ENCODE peak calls at places on chromosomes 16 and 17, in six cellular contexts. One of them, this sample, is unnamed. For H3K27me3, the result is how much of the 10 kb centered on the place peaks cover.

GRCh38 chr17:68759343-68760140 is 158.4 kb upstream of the FAM20A start:
- DNase-seq in cardiac muscle cell: peak
- DNase-seq in sigmoid colon: peak
- DNase-seq in CD8-positive, alpha-beta T cell: peak
- DNase-seq in body of pancreas: peak
- DNase-seq in thoracic aorta: peak
- DNase-seq in this sample: peak

GRCh38 chr16:88072571-88073001 is 121.4 kb downstream of the BANP start:
- DNase-seq in cardiac muscle cell: no peak
- DNase-seq in sigmoid colon: peak
- DNase-seq in CD8-positive, alpha-beta T cell: no peak
- DNase-seq in body of pancreas: no peak
- DNase-seq in thoracic aorta: no peak
- DNase-seq in this sample: no peak

GRCh38 chr17:42760652-42761581 is at the start of gene RAMP2:
- DNase-seq in cardiac muscle cell: peak
- DNase-seq in sigmoid colon: peak
- DNase-seq in CD8-positive, alpha-beta T cell: peak
- DNase-seq in body of pancreas: no peak
- DNase-seq in thoracic aorta: no peak
- DNase-seq in this sample: peak

GRCh38 chr16:54208262-54208661 is 78.3 kb downstream of the IRX3 start:
- DNase-seq in cardiac muscle cell: peak
- DNase-seq in sigmoid colon: peak
- DNase-seq in CD8-positive, alpha-beta T cell: no peak
- DNase-seq in body of pancreas: no peak
- DNase-seq in thoracic aorta: no peak
- DNase-seq in this sample: no peak

GRCh38 chr16:11833951-11834695 is 17.2 kb downstream of the RSL1D1 start:
- DNase-seq in cardiac muscle cell: peak
- DNase-seq in sigmoid colon: no peak
- DNase-seq in CD8-positive, alpha-beta T cell: no peak
- DNase-seq in body of pancreas: no peak
- DNase-seq in thoracic aorta: no peak
- DNase-seq in this sample: no peak

GRCh38 chr16:7171151-7171550 is 161.5 kb upstream of the RBFOX1 start:
- DNase-seq in cardiac muscle cell: no peak
- DNase-seq in sigmoid colon: no peak
- DNase-seq in CD8-positive, alpha-beta T cell: no peak
- DNase-seq in body of pancreas: no peak
- DNase-seq in thoracic aorta: no peak
- DNase-seq in this sample: no peak

GRCh38 chr17:75288784-75289121 is 480 bp downstream of the SLC25A19 start:
- DNase-seq in cardiac muscle cell: no peak
- DNase-seq in sigmoid colon: no peak
- DNase-seq in CD8-positive, alpha-beta T cell: no peak
- DNase-seq in body of pancreas: no peak
- DNase-seq in thoracic aorta: no peak
- DNase-seq in this sample: peak

GRCh38 chr17:19928299-19928698 is 49.3 kb downstream of the AKAP10 start:
- DNase-seq in cardiac muscle cell: peak
- DNase-seq in sigmoid colon: no peak
- DNase-seq in CD8-positive, alpha-beta T cell: no peak
- DNase-seq in body of pancreas: no peak
- DNase-seq in thoracic aorta: no peak
- DNase-seq in this sample: no peak

GRCh38 chr16:81493755-81494433 is 49.3 kb downstream of the CMIP start:
- DNase-seq in cardiac muscle cell: peak
- DNase-seq in sigmoid colon: no peak
- DNase-seq in CD8-positive, alpha-beta T cell: no peak
- DNase-seq in body of pancreas: peak
- DNase-seq in thoracic aorta: no peak
- DNase-seq in this sample: peak

GRCh38 chr17:77420804-77421634 is 280.2 kb downstream of the SEC14L1 start:
- DNase-seq in cardiac muscle cell: peak
- DNase-seq in sigmoid colon: peak
- DNase-seq in CD8-positive, alpha-beta T cell: peak
- DNase-seq in body of pancreas: no peak
- DNase-seq in thoracic aorta: no peak
- DNase-seq in this sample: no peak

GRCh38 chr16:20918486-20919239 is 18.1 kb downstream of the LYRM1 start:
- DNase-seq in cardiac muscle cell: peak
- DNase-seq in sigmoid colon: peak
- DNase-seq in CD8-positive, alpha-beta T cell: no peak
- DNase-seq in body of pancreas: no peak
- DNase-seq in thoracic aorta: no peak
- DNase-seq in this sample: no peak

GRCh38 chr16:88289549-88290344 is 93.0 kb upstream of the ZNF469 start:
- DNase-seq in cardiac muscle cell: no peak
- DNase-seq in sigmoid colon: no peak
- DNase-seq in CD8-positive, alpha-beta T cell: no peak
- DNase-seq in body of pancreas: no peak
- DNase-seq in thoracic aorta: no peak
- DNase-seq in this sample: no peak

GRCh38 chr16:10933865-10934264 is 8.4 kb downstream of the DEXI start:
- DNase-seq in cardiac muscle cell: no peak
- DNase-seq in sigmoid colon: no peak
- DNase-seq in CD8-positive, alpha-beta T cell: no peak
- DNase-seq in body of pancreas: no peak
- DNase-seq in thoracic aorta: no peak
- DNase-seq in this sample: no peak

GRCh38 chr17:28467456-28468025 is 5.9 kb upstream of the SLC13A2 start:
- DNase-seq in cardiac muscle cell: peak
- DNase-seq in sigmoid colon: peak
- DNase-seq in CD8-positive, alpha-beta T cell: no peak
- DNase-seq in body of pancreas: no peak
- DNase-seq in thoracic aorta: no peak
- DNase-seq in this sample: no peak

GRCh38 chr16:47612711-47613110 is 151.6 kb downstream of the PHKB start:
- DNase-seq in cardiac muscle cell: no peak
- DNase-seq in sigmoid colon: no peak
- DNase-seq in CD8-positive, alpha-beta T cell: no peak
- DNase-seq in body of pancreas: no peak
- DNase-seq in thoracic aorta: no peak
- DNase-seq in this sample: no peak

GRCh38 chr17:51640108-51640622 is 379.8 kb downstream of the UTP18 start:
- DNase-seq in cardiac muscle cell: no peak
- DNase-seq in sigmoid colon: no peak
- DNase-seq in CD8-positive, alpha-beta T cell: peak
- DNase-seq in body of pancreas: no peak
- DNase-seq in thoracic aorta: no peak
- DNase-seq in this sample: no peak

GRCh38 chr17:38352245-38353083 is 820 bp downstream of the SOCS7 start:
- DNase-seq in cardiac muscle cell: peak
- DNase-seq in sigmoid colon: no peak
- DNase-seq in CD8-positive, alpha-beta T cell: no peak
- DNase-seq in body of pancreas: peak
- DNase-seq in thoracic aorta: no peak
- DNase-seq in this sample: no peak

GRCh38 chr16:48503779-48504178 is 106.2 kb downstream of the N4BP1 start:
- DNase-seq in cardiac muscle cell: peak
- DNase-seq in sigmoid colon: peak
- DNase-seq in CD8-positive, alpha-beta T cell: no peak
- DNase-seq in body of pancreas: no peak
- DNase-seq in thoracic aorta: no peak
- DNase-seq in this sample: no peak

GRCh38 chr17:38325221-38325851 is 18.4 kb downstream of the GPR179 start:
- DNase-seq in cardiac muscle cell: peak
- DNase-seq in sigmoid colon: no peak
- DNase-seq in CD8-positive, alpha-beta T cell: no peak
- DNase-seq in body of pancreas: no peak
- DNase-seq in thoracic aorta: no peak
- DNase-seq in this sample: no peak

GRCh38 chr17:9937164-9937835 is 32.2 kb upstream of the RCVRN start:
- DNase-seq in cardiac muscle cell: peak
- DNase-seq in sigmoid colon: peak
- DNase-seq in CD8-positive, alpha-beta T cell: no peak
- DNase-seq in body of pancreas: no peak
- DNase-seq in thoracic aorta: no peak
- DNase-seq in this sample: no peak

GRCh38 chr17:28147026-28147425 is 104.5 kb downstream of the NLK start:
- DNase-seq in cardiac muscle cell: no peak
- DNase-seq in sigmoid colon: no peak
- DNase-seq in CD8-positive, alpha-beta T cell: no peak
- DNase-seq in body of pancreas: no peak
- DNase-seq in thoracic aorta: no peak
- DNase-seq in this sample: no peak

GRCh38 chr17:36089888-36090836 is at the start of gene CCL3:
- DNase-seq in cardiac muscle cell: no peak
- DNase-seq in sigmoid colon: no peak
- DNase-seq in CD8-positive, alpha-beta T cell: no peak
- DNase-seq in body of pancreas: no peak
- DNase-seq in thoracic aorta: no peak
- DNase-seq in this sample: no peak

GRCh38 chr17:61411114-61411943 is 11.7 kb downstream of the TBX2 start:
- DNase-seq in cardiac muscle cell: peak
- DNase-seq in sigmoid colon: peak
- DNase-seq in CD8-positive, alpha-beta T cell: no peak
- DNase-seq in body of pancreas: peak
- DNase-seq in thoracic aorta: no peak
- DNase-seq in this sample: peak
- H3K27me3 ChIP-seq in cardiac muscle cell: under half
- H3K27me3 ChIP-seq in sigmoid colon: half or more
- H3K27me3 ChIP-seq in CD8-positive, alpha-beta T cell: under half
- H3K27me3 ChIP-seq in body of pancreas: under half
- H3K27me3 ChIP-seq in thoracic aorta: under half
- H3K27me3 ChIP-seq in this sample: under half

GRCh38 chr17:4540224-4541040 is 14.8 kb downstream of the MYBBP1A start:
- DNase-seq in cardiac muscle cell: no peak
- DNase-seq in sigmoid colon: peak
- DNase-seq in CD8-positive, alpha-beta T cell: no peak
- DNase-seq in body of pancreas: no peak
- DNase-seq in thoracic aorta: no peak
- DNase-seq in this sample: no peak
- TF ChIP-seq CTCF in cardiac muscle cell: peak
- TF ChIP-seq CTCF in sigmoid colon: no peak
- TF ChIP-seq CTCF in CD8-positive, alpha-beta T cell: no peak
- TF ChIP-seq CTCF in body of pancreas: peak
- TF ChIP-seq CTCF in thoracic aorta: no peak
- TF ChIP-seq CTCF in this sample: peak

GRCh38 chr16:35201151-35201550 is 1741.7 kb downstream of the TP53TG3F start:
- DNase-seq in cardiac muscle cell: no peak
- DNase-seq in sigmoid colon: no peak
- DNase-seq in CD8-positive, alpha-beta T cell: no peak
- DNase-seq in body of pancreas: no peak
- DNase-seq in thoracic aorta: no peak
- DNase-seq in this sample: no peak

GRCh38 chr16:35196313-35196712 is 1736.9 kb downstream of the TP53TG3F start:
- DNase-seq in cardiac muscle cell: no peak
- DNase-seq in sigmoid colon: no peak
- DNase-seq in CD8-positive, alpha-beta T cell: no peak
- DNase-seq in body of pancreas: no peak
- DNase-seq in thoracic aorta: no peak
- DNase-seq in this sample: no peak

GRCh38 chr16:35197656-35198055 is 1738.2 kb downstream of the TP53TG3F start:
- DNase-seq in cardiac muscle cell: no peak
- DNase-seq in sigmoid colon: no peak
- DNase-seq in CD8-positive, alpha-beta T cell: no peak
- DNase-seq in body of pancreas: no peak
- DNase-seq in thoracic aorta: no peak
- DNase-seq in this sample: no peak

GRCh38 chr16:35200662-35201061 is 1741.2 kb downstream of the TP53TG3F start:
- DNase-seq in cardiac muscle cell: no peak
- DNase-seq in sigmoid colon: no peak
- DNase-seq in CD8-positive, alpha-beta T cell: no peak
- DNase-seq in body of pancreas: no peak
- DNase-seq in thoracic aorta: no peak
- DNase-seq in this sample: no peak

DNA sequence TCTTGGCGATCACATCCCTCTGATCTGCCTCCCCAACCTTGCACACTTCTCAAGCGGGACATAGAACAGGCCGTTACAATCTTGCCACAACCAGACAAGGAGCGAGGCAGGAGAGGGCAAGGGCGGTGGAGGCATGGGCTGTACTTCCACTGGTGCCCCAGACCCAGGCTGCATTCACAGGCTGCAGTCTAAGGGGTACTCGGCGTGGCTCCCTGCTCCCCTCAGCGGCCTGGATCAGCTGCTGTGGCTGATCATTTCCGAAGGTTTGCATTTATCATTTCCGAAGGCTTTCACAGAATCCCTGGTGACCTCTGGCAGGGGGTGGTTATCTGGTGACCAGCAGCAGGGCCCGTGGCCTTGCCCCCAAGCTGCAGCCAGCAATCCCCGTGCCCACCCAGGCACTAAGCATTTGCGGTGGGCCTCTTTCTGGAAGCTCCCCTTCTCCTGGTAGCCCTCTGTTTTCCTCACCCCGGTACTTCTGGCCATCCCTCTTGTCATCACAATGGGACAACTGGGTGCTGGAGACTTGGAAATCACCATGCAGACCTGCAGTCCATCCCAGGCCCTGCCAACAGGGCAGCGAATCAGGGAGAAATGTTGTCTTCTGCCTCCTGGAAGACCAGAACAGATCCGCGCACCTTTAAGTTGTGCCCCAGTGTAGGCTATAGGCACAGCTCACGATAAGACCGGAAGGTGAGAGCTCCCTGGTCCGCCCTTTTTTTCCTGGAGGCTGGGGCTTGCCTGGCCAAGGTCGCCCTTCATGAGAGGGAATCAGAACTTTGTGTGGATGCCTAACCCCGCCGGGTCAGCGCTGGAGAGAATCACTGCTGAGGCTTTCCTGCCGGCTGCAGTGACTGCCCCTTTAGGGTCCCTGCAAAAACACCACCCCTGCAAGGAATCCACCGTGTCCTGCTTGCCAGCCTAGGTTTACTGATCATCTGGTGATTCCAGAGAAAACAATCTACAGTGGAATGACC is 1739.1 kb downstream of the TP53TG3F start:
- DNase-seq in cardiac muscle cell: no peak
- DNase-seq in sigmoid colon: no peak
- DNase-seq in CD8-positive, alpha-beta T cell: no peak
- DNase-seq in body of pancreas: no peak
- DNase-seq in thoracic aorta: no peak
- DNase-seq in this sample: no peak
- H3K27me3 ChIP-seq in cardiac muscle cell: under half
- H3K27me3 ChIP-seq in sigmoid colon: under half
- H3K27me3 ChIP-seq in CD8-positive, alpha-beta T cell: under half
- H3K27me3 ChIP-seq in body of pancreas: under half
- H3K27me3 ChIP-seq in thoracic aorta: under half
- H3K27me3 ChIP-seq in this sample: under half

DNA sequence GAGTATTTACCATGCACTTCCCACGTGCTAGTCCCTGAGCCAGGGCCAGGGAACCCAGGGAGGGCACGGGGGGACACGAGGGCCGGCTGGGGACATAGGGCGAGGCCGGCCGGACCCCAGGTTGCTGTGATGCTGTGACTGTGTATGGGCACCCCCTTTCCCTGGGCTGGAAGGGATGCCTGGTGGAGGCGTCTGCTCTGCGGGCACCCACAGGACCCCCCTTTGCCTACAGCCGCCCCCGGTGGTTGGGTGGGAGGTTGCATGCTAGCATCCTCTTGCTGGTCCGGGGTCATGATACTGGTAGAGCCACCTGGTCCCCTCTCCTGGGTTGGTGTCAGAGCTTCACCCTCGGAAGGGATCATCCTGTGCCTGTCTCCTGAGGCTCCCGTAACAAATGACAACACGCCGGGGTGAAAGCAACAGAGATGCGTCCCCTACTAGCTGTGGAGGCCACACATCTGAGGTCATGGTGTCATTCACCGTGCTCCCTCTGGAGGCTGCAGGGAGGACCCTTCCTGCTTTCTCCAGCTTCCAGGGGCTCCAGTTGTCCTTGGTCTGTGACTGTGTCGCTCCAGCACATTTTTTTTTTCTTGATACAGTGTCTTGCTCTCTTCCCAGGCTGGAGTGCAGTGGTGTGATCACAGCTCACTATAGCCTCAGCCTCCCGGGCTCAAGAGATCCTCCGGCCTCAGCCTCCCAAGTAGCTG is 3.1 kb upstream of the CIAO3 start:
- DNase-seq in cardiac muscle cell: no peak
- DNase-seq in sigmoid colon: no peak
- DNase-seq in CD8-positive, alpha-beta T cell: no peak
- DNase-seq in body of pancreas: no peak
- DNase-seq in thoracic aorta: no peak
- DNase-seq in this sample: no peak
- TF ChIP-seq CTCF in cardiac muscle cell: peak
- TF ChIP-seq CTCF in sigmoid colon: no peak
- TF ChIP-seq CTCF in CD8-positive, alpha-beta T cell: no peak
- TF ChIP-seq CTCF in body of pancreas: no peak
- TF ChIP-seq CTCF in thoracic aorta: no peak
- TF ChIP-seq CTCF in this sample: peak

This sample was measured in Caco-2.